ENCODE peak calls at places on chromosomes 16 and 17, in seven cellular contexts. One of them, this sample, is unnamed.

GRCh38 chr16:57723170-57723569 is 12.4 kb upstream of the KATNB1 start:
- DNase-seq in CD8-positive, alpha-beta T cell: no peak
- DNase-seq in foreskin fibroblast: no peak
- DNase-seq in PC-3: no peak
- DNase-seq in left ventricle myocardium inferior: no peak
- DNase-seq in adrenal gland: no peak
- DNase-seq in mesendoderm: peak; percentile 61
- DNase-seq in this sample: no peak

GRCh38 chr17:81396722-81397313 is 1.6 kb downstream of the BAHCC1 start:
- DNase-seq in PC-3: peak; percentile 53
- DNase-seq in foreskin fibroblast: no peak
- DNase-seq in mesendoderm: peak; percentile 76
- DNase-seq in adrenal gland: peak; percentile 52
- DNase-seq in CD8-positive, alpha-beta T cell: peak; percentile 39
- DNase-seq in left ventricle myocardium inferior: peak; percentile 61
- DNase-seq in this sample: no peak

GRCh38 chr17:62147284-62147683 is 82.2 kb upstream of the MED13 start:
- DNase-seq in adrenal gland: no peak
- DNase-seq in CD8-positive, alpha-beta T cell: no peak
- DNase-seq in mesendoderm: no peak
- DNase-seq in foreskin fibroblast: no peak
- DNase-seq in PC-3: no peak
- DNase-seq in left ventricle myocardium inferior: no peak
- DNase-seq in this sample: no peak

GRCh38 chr16:19601083-19601976 is 45.8 kb downstream of the VPS35L start:
- DNase-seq in foreskin fibroblast: peak; percentile 22
- DNase-seq in PC-3: peak; percentile 47
- DNase-seq in adrenal gland: peak; percentile 37
- DNase-seq in left ventricle myocardium inferior: no peak
- DNase-seq in mesendoderm: peak; percentile 54
- DNase-seq in CD8-positive, alpha-beta T cell: peak; percentile 32
- DNase-seq in this sample: peak; percentile 12

GRCh38 chr16:58280846-58281301 is 14.0 kb downstream of the PRSS54 start:
- DNase-seq in CD8-positive, alpha-beta T cell: no peak
- DNase-seq in adrenal gland: no peak
- DNase-seq in PC-3: peak; percentile 22
- DNase-seq in mesendoderm: peak; percentile 22
- DNase-seq in left ventricle myocardium inferior: no peak
- DNase-seq in foreskin fibroblast: no peak
- DNase-seq in this sample: no peak

GRCh38 chr17:75785770-75786538 is 1.3 kb downstream of the UNK start:
- DNase-seq in mesendoderm: no peak
- DNase-seq in foreskin fibroblast: peak; percentile 20
- DNase-seq in CD8-positive, alpha-beta T cell: no peak
- DNase-seq in adrenal gland: no peak
- DNase-seq in PC-3: peak; percentile 61
- DNase-seq in left ventricle myocardium inferior: no peak
- DNase-seq in this sample: no peak

GRCh38 chr17:9522074-9522473 is 53.5 kb downstream of the STX8 start:
- DNase-seq in mesendoderm: peak; percentile 60
- DNase-seq in CD8-positive, alpha-beta T cell: no peak
- DNase-seq in adrenal gland: no peak
- DNase-seq in PC-3: peak; percentile 54
- DNase-seq in left ventricle myocardium inferior: no peak
- DNase-seq in foreskin fibroblast: peak; percentile 44
- DNase-seq in this sample: no peak

GRCh38 chr17:81419886-81420768 is 24.9 kb downstream of the BAHCC1 start:
- DNase-seq in mesendoderm: no peak
- DNase-seq in left ventricle myocardium inferior: peak; percentile 46
- DNase-seq in CD8-positive, alpha-beta T cell: no peak
- DNase-seq in adrenal gland: no peak
- DNase-seq in PC-3: no peak
- DNase-seq in foreskin fibroblast: no peak
- DNase-seq in this sample: no peak

GRCh38 chr17:15942207-15942833 is 2.6 kb upstream of the ADORA2B start:
- DNase-seq in CD8-positive, alpha-beta T cell: no peak
- DNase-seq in left ventricle myocardium inferior: peak; percentile 36
- DNase-seq in mesendoderm: no peak
- DNase-seq in PC-3: peak; percentile 52
- DNase-seq in adrenal gland: no peak
- DNase-seq in foreskin fibroblast: no peak
- DNase-seq in this sample: no peak

GRCh38 chr17:62064029-62064790 is 868 bp downstream of the MED13 start:
- DNase-seq in CD8-positive, alpha-beta T cell: no peak
- DNase-seq in left ventricle myocardium inferior: no peak
- DNase-seq in mesendoderm: no peak
- DNase-seq in adrenal gland: no peak
- DNase-seq in foreskin fibroblast: no peak
- DNase-seq in PC-3: peak; percentile 67
- DNase-seq in this sample: peak; percentile 15

GRCh38 chr17:82332669-82333278 is 792 bp downstream of the SECTM1 start:
- DNase-seq in CD8-positive, alpha-beta T cell: peak; percentile 28
- DNase-seq in foreskin fibroblast: peak; percentile 37
- DNase-seq in mesendoderm: no peak
- DNase-seq in PC-3: peak; percentile 66
- DNase-seq in adrenal gland: peak; percentile 57
- DNase-seq in left ventricle myocardium inferior: peak; percentile 48
- DNase-seq in this sample: no peak

GRCh38 chr17:77269696-77270681 is 129.2 kb downstream of the SEC14L1 start:
- DNase-seq in PC-3: peak; percentile 43
- DNase-seq in adrenal gland: no peak
- DNase-seq in CD8-positive, alpha-beta T cell: no peak
- DNase-seq in left ventricle myocardium inferior: no peak
- DNase-seq in foreskin fibroblast: no peak
- DNase-seq in mesendoderm: no peak
- DNase-seq in this sample: no peak

GRCh38 chr17:77271421-77271820 is 130.7 kb downstream of the SEC14L1 start:
- DNase-seq in PC-3: no peak
- DNase-seq in left ventricle myocardium inferior: no peak
- DNase-seq in adrenal gland: no peak
- DNase-seq in foreskin fibroblast: no peak
- DNase-seq in mesendoderm: no peak
- DNase-seq in CD8-positive, alpha-beta T cell: no peak
- DNase-seq in this sample: no peak

GRCh38 chr17:77274137-77274829 is 133.5 kb downstream of the SEC14L1 start:
- DNase-seq in left ventricle myocardium inferior: no peak
- DNase-seq in foreskin fibroblast: no peak
- DNase-seq in mesendoderm: no peak
- DNase-seq in adrenal gland: no peak
- DNase-seq in CD8-positive, alpha-beta T cell: no peak
- DNase-seq in PC-3: no peak
- DNase-seq in this sample: no peak

DNA sequence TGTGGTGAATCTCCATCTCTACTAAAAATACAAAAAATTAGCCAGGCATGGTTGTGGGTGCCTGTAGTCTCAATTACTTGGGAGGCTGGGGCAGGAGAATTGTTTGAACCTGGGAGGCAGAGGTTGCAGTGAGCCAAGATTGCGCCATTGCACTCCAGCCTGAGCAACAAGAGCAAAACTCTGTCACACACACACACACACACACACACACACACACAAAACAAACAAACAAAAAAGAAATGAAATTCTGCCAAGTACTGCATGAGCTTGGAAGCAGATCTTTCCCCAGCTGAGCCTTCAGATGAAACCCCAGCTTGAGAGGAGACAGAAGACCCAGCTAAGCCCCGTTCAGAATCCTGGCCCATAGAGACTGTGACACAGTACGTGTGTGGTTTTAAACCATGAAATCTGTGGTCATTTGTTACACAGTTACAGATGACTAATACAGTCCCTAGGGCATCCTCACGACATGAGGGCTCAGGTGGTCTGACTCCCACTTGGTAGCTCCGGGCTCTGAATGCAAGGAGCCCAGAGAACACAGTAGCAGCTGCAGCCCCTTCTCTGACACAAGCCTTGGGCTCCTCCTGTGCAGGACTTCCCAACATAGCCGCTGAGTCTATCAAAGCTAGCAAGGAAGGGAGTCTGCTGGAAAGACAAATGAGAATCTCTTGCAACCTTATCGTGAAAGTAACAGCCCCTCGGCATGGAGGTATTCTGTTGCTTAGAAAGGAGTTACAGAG is 132.8 kb downstream of the SEC14L1 start:
- DNase-seq in left ventricle myocardium inferior: no peak
- DNase-seq in foreskin fibroblast: no peak
- DNase-seq in mesendoderm: no peak
- DNase-seq in PC-3: peak; percentile 49
- DNase-seq in CD8-positive, alpha-beta T cell: no peak
- DNase-seq in adrenal gland: no peak
- DNase-seq in this sample: no peak
- H3K4me3 ChIP-seq in left ventricle myocardium inferior: no peak overlapping the region
- H3K4me3 ChIP-seq in foreskin fibroblast: no peak overlapping the region
- H3K4me3 ChIP-seq in mesendoderm: no peak overlapping the region
- H3K4me3 ChIP-seq in PC-3: no peak overlapping the region
- H3K4me3 ChIP-seq in CD8-positive, alpha-beta T cell: no peak overlapping the region
- H3K4me3 ChIP-seq in adrenal gland: no peak overlapping the region
- H3K4me3 ChIP-seq in this sample: no peak overlapping the region

GRCh38 chr16:5448798-5449197 is 351.2 kb upstream of the EEF2KMT start:
- DNase-seq in adrenal gland: no peak
- DNase-seq in CD8-positive, alpha-beta T cell: no peak
- DNase-seq in left ventricle myocardium inferior: no peak
- DNase-seq in mesendoderm: no peak
- DNase-seq in PC-3: no peak
- DNase-seq in foreskin fibroblast: no peak
- DNase-seq in this sample: no peak

GRCh38 chr16:5451641-5452040 is 354.0 kb upstream of the EEF2KMT start:
- DNase-seq in CD8-positive, alpha-beta T cell: no peak
- DNase-seq in foreskin fibroblast: no peak
- DNase-seq in mesendoderm: peak; percentile 22
- DNase-seq in PC-3: no peak
- DNase-seq in left ventricle myocardium inferior: no peak
- DNase-seq in adrenal gland: no peak
- DNase-seq in this sample: no peak

GRCh38 chr16:5449901-5450300 is 352.3 kb upstream of the EEF2KMT start:
- DNase-seq in adrenal gland: no peak
- DNase-seq in left ventricle myocardium inferior: no peak
- DNase-seq in mesendoderm: no peak
- DNase-seq in foreskin fibroblast: no peak
- DNase-seq in PC-3: no peak
- DNase-seq in CD8-positive, alpha-beta T cell: no peak
- DNase-seq in this sample: no peak

GRCh38 chr16:5447734-5448133 is 350.1 kb upstream of the EEF2KMT start:
- DNase-seq in PC-3: no peak
- DNase-seq in foreskin fibroblast: no peak
- DNase-seq in CD8-positive, alpha-beta T cell: no peak
- DNase-seq in mesendoderm: peak; percentile 20
- DNase-seq in left ventricle myocardium inferior: no peak
- DNase-seq in adrenal gland: no peak
- DNase-seq in this sample: no peak

DNA sequence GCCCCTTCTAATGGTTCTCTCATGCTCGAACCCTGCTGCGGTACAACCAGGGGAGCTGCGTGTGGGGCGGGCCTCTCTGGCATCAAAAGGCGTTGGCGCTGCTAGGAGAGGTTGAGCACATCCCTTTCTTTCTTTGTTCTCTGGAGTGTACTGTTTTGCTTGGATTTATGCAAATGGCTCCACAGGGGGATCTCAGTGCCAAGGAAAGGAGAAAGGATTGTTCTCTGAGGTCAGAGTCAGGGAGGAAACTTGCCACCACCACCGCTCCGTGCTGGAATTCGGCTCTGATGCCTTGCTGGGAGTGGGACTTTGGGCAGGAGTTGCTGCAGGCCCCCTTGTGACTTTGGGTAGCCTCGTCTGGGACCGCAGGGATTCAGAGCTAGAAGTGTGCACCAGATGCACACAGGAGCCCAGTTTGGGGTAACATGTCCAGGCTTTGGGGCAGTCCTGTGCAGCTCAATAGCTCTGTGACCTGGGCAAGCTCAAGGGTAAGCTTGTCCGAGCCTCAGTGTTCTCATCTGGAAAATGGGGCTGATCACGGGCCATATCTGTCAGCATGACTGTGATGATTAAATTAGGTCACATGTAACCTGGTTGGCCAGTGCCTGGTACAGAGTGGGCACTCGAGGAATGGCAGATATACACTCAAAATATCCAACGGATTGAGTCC is 353.0 kb upstream of the EEF2KMT start:
- DNase-seq in foreskin fibroblast: no peak
- DNase-seq in mesendoderm: peak; percentile 83
- DNase-seq in CD8-positive, alpha-beta T cell: no peak
- DNase-seq in left ventricle myocardium inferior: no peak
- DNase-seq in PC-3: no peak
- DNase-seq in adrenal gland: no peak
- DNase-seq in this sample: no peak
- H3K4me3 ChIP-seq in foreskin fibroblast: no peak overlapping the region
- H3K4me3 ChIP-seq in mesendoderm: no peak overlapping the region
- H3K4me3 ChIP-seq in CD8-positive, alpha-beta T cell: no peak overlapping the region
- H3K4me3 ChIP-seq in left ventricle myocardium inferior: no peak overlapping the region
- H3K4me3 ChIP-seq in PC-3: no peak overlapping the region
- H3K4me3 ChIP-seq in adrenal gland: no peak overlapping the region
- H3K4me3 ChIP-seq in this sample: no peak overlapping the region

DNA sequence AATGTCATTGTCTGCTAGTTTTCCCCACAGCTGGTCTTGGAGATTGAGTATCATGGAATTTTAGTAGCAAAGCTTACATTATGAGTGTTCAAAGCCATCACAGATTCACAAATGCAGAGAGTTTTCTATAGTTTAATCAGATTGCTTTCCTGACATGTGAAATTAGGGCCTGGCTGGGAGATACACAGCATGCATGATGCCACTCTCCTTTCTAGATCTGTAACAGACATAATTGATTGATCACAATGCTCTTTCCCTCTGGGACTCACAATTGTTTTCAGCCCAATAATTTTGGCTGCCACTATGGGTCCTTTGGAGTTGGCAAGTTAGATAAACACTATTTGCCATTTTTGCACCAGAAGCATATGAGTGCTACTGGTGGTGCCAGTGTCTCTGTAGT is 132.5 kb downstream of the SPACA3 start:
- DNase-seq in foreskin fibroblast: no peak
- DNase-seq in adrenal gland: no peak
- DNase-seq in left ventricle myocardium inferior: no peak
- DNase-seq in CD8-positive, alpha-beta T cell: no peak
- DNase-seq in PC-3: no peak
- DNase-seq in mesendoderm: no peak
- DNase-seq in this sample: no peak
- H3K4me3 ChIP-seq in foreskin fibroblast: no peak overlapping the region
- H3K4me3 ChIP-seq in adrenal gland: no peak overlapping the region
- H3K4me3 ChIP-seq in left ventricle myocardium inferior: no peak overlapping the region
- H3K4me3 ChIP-seq in CD8-positive, alpha-beta T cell: no peak overlapping the region
- H3K4me3 ChIP-seq in PC-3: no peak overlapping the region
- H3K4me3 ChIP-seq in mesendoderm: no peak overlapping the region
- H3K4me3 ChIP-seq in this sample: no peak overlapping the region

DNA sequence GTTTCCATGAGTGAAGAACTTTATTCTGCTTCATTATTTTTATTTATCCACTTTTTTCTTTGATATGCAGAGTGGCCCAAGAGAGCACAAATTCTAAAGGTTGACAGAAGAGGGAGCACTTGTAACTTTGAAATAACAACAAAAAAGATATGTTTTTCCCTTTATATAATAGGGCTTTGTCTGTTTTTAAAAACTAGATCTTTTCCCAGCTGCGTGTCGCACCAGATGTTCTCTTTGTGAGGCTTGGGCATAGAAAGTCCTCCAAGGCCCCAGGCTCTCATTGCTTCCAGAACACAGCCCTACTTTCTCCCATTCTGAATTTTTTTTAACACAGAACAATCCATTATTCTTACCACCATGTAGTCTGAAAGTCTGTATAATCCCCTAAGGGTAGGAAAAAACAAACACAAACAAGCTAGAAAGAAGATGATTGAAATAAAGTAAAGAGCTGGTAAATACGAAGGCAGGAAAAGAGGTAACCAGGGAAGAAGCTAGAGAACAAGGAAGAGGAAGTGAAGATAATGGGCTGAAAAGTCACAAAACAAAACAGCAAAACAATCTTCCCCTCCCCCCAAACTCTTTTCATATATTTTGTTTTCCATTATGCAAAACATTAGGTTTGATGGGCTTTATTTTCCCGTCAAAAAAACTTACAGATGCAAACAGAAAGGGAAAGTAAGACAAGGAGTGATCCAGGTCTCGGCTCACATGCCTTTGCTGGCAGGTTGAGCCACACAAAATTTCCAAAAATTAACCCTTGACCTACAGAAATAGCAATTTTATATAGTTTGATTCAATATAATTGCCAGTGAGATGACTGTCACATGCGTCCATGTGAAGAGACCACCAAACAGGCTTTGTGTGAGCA is 160.3 kb downstream of the ABCA8 start:
- DNase-seq in mesendoderm: peak; percentile 11
- DNase-seq in left ventricle myocardium inferior: peak; percentile 55
- DNase-seq in adrenal gland: peak; percentile 42
- DNase-seq in PC-3: peak; percentile 57
- DNase-seq in foreskin fibroblast: peak; percentile 77
- DNase-seq in CD8-positive, alpha-beta T cell: no peak
- DNase-seq in this sample: no peak
- H3K4me3 ChIP-seq in mesendoderm: no peak overlapping the region
- H3K4me3 ChIP-seq in left ventricle myocardium inferior: peak overlapping the region; percentile 9
- H3K4me3 ChIP-seq in adrenal gland: no peak overlapping the region
- H3K4me3 ChIP-seq in PC-3: no peak overlapping the region
- H3K4me3 ChIP-seq in foreskin fibroblast: peak overlapping the region; percentile 6
- H3K4me3 ChIP-seq in CD8-positive, alpha-beta T cell: no peak overlapping the region
- H3K4me3 ChIP-seq in this sample: peak overlapping the region; percentile 15